ENCODE peak calls at places on chromosomes 3 and 15, in six cellular contexts. W is GM18507; I is glutamatergic neuron; S is mesothelial cell of epicardium; O is activated CD4-positive, alpha-beta T cell treated with anti-CD3 and anti-CD28 coated beads, Interleukin-2, amount 50 U/mL, for 1 hour; Z is hypothalamus. X is an unnamed sample.

GRCh38 chr15:87154771-87155170 is 1075.1 kb downstream of the AGBL1 start:
- DNase-seq in W (no peak), I (no peak), S (no peak), O (no peak), Z (no peak), X (no peak)

GRCh38 chr3:112089956-112090898 is 4.0 kb downstream of the C3orf52 start:
- DNase-seq in W (no peak), I (no peak), S (no peak), O (no peak), Z (no peak), X (no peak)

GRCh38 chr3:100149130-100149529 is 34.8 kb upstream of the FILIP1L start:
- DNase-seq in W (no peak), I (no peak), S (no peak), O (no peak), Z (no peak), X (no peak)

GRCh38 chr3:14151471-14152083 is 26.7 kb downstream of the TMEM43 start:
- DNase-seq in W (no peak), I (no peak), S (no peak), O (no peak), Z (no peak), X (no peak)

GRCh38 chr15:69044899-69045298 is 30.4 kb downstream of the NOX5 start:
- DNase-seq in W (no peak), I (no peak), S (no peak), O (no peak), Z (no peak), X (no peak)

GRCh38 chr15:90882781-90883525 is 1.4 kb upstream of the FES start:
- DNase-seq in W (no peak), I (no peak), S (no peak), O (no peak), Z (no peak), X (no peak)

GRCh38 chr3:9036327-9037112 is 73.2 kb upstream of the RAD18 start:
- DNase-seq in W (no peak), I (no peak), S (no peak), O (no peak), Z (no peak), X (no peak)

GRCh38 chr3:133799794-133800585 is 5.6 kb upstream of the SRPRB start:
- DNase-seq in W (no peak), I (peak), S (no peak), O (no peak), Z (no peak), X (no peak)

GRCh38 chr3:39133822-39134221 is 19.6 kb downstream of the CSRNP1 start:
- DNase-seq in W (no peak), I (no peak), S (no peak), O (no peak), Z (no peak), X (no peak)

GRCh38 chr15:56931674-56932507 is 13.4 kb downstream of the TCF12 start:
- DNase-seq in W (no peak), I (no peak), S (no peak), O (no peak), Z (no peak), X (no peak)

GRCh38 chr3:77687545-77687944 is 647.6 kb downstream of the ROBO2 start:
- DNase-seq in W (no peak), I (no peak), S (no peak), O (no peak), Z (no peak), X (no peak)

GRCh38 chr15:83206387-83206970 is 1.1 kb downstream of the HDGFL3 start:
- DNase-seq in W (no peak), I (no peak), S (no peak), O (no peak), Z (no peak), X (no peak)

GRCh38 chr15:57692709-57693108 is 13.8 kb upstream of the POLR2M start:
- DNase-seq in W (no peak), I (no peak), S (no peak), O (no peak), Z (no peak), X (no peak)

GRCh38 chr15:39582977-39583585 is 2.2 kb downstream of the THBS1 start:
- DNase-seq in W (no peak), I (no peak), S (no peak), O (no peak), Z (no peak), X (no peak)

GRCh38 chr3:174126990-174127758 is 729.6 kb downstream of the NLGN1 start:
- DNase-seq in W (no peak), I (no peak), S (no peak), O (no peak), Z (no peak), X (no peak)

GRCh38 chr3:64030741-64031140 is 7.4 kb upstream of the PSMD6 start:
- DNase-seq in W (peak), I (peak), S (peak), O (peak), Z (peak), X (peak)

GRCh38 chr15:57458255-57458850 is 82.0 kb downstream of the CGNL1 start:
- DNase-seq in W (no peak), I (no peak), S (no peak), O (no peak), Z (no peak), X (no peak)

GRCh38 chr3:155244206-155244605 is 49.3 kb downstream of the STRIT1 start:
- DNase-seq in W (no peak), I (no peak), S (no peak), O (no peak), Z (no peak), X (no peak)

GRCh38 chr3:149224736-149225594 is 3.3 kb upstream of the CP start:
- DNase-seq in W (peak), I (no peak), S (no peak), O (no peak), Z (no peak), X (no peak)

GRCh38 chr3:64238971-64239667 is 13.9 kb upstream of the PRICKLE2 start:
- DNase-seq in W (no peak), I (peak), S (peak), O (no peak), Z (no peak), X (no peak)

GRCh38 chr15:40064231-40064894 is 25.4 kb upstream of the SRP14 start:
- DNase-seq in W (no peak), I (no peak), S (no peak), O (no peak), Z (no peak), X (no peak)

GRCh38 chr3:125634346-125634964 is 39.2 kb upstream of the OSBPL11 start:
- DNase-seq in W (no peak), I (no peak), S (no peak), O (no peak), Z (no peak), X (no peak)